ENCODE peak calls at places on chromosomes 2 and 18, in six cellular contexts. One of them, this sample, is unnamed.

GRCh38 chr18:79315589-79315988 is 80.1 kb upstream of the NFATC1 start:
- DNase-seq in NCI-H510A treated with DMSO at 0.1 percent for 48 hours: peak
- DNase-seq in DMS 273 treated with DMSO at 0.1 percent for 48 hours: no peak
- DNase-seq in cardiac fibroblast: no peak
- DNase-seq in activated T-helper 9 cell treated with anti-CD3 and anti-CD28 coated beads, Interleukin-2, amount 50 U/mL, for 16 hours: no peak
- DNase-seq in globus pallidus: no peak
- DNase-seq in this sample: no peak

GRCh38 chr18:3394648-3395047 is 55.3 kb upstream of the TGIF1 start:
- DNase-seq in activated T-helper 9 cell treated with anti-CD3 and anti-CD28 coated beads, Interleukin-2, amount 50 U/mL, for 16 hours: no peak
- DNase-seq in DMS 273 treated with DMSO at 0.1 percent for 48 hours: no peak
- DNase-seq in globus pallidus: no peak
- DNase-seq in NCI-H510A treated with DMSO at 0.1 percent for 48 hours: no peak
- DNase-seq in cardiac fibroblast: no peak
- DNase-seq in this sample: no peak

GRCh38 chr2:67566292-67566691 is 169.2 kb downstream of the ETAA1 start:
- DNase-seq in globus pallidus: no peak
- DNase-seq in activated T-helper 9 cell treated with anti-CD3 and anti-CD28 coated beads, Interleukin-2, amount 50 U/mL, for 16 hours: no peak
- DNase-seq in NCI-H510A treated with DMSO at 0.1 percent for 48 hours: no peak
- DNase-seq in cardiac fibroblast: no peak
- DNase-seq in DMS 273 treated with DMSO at 0.1 percent for 48 hours: no peak
- DNase-seq in this sample: no peak

GRCh38 chr2:39530423-39530866 is 93.4 kb upstream of the MAP4K3 start:
- DNase-seq in globus pallidus: no peak
- DNase-seq in cardiac fibroblast: peak
- DNase-seq in DMS 273 treated with DMSO at 0.1 percent for 48 hours: no peak
- DNase-seq in NCI-H510A treated with DMSO at 0.1 percent for 48 hours: no peak
- DNase-seq in activated T-helper 9 cell treated with anti-CD3 and anti-CD28 coated beads, Interleukin-2, amount 50 U/mL, for 16 hours: no peak
- DNase-seq in this sample: no peak

GRCh38 chr18:76621782-76622495 is 126.9 kb upstream of the ZNF516 start:
- DNase-seq in DMS 273 treated with DMSO at 0.1 percent for 48 hours: no peak
- DNase-seq in NCI-H510A treated with DMSO at 0.1 percent for 48 hours: peak
- DNase-seq in cardiac fibroblast: peak
- DNase-seq in globus pallidus: no peak
- DNase-seq in activated T-helper 9 cell treated with anti-CD3 and anti-CD28 coated beads, Interleukin-2, amount 50 U/mL, for 16 hours: no peak
- DNase-seq in this sample: no peak

GRCh38 chr2:119389615-119390306 is 23.0 kb downstream of the DBI start:
- DNase-seq in cardiac fibroblast: peak
- DNase-seq in activated T-helper 9 cell treated with anti-CD3 and anti-CD28 coated beads, Interleukin-2, amount 50 U/mL, for 16 hours: no peak
- DNase-seq in globus pallidus: no peak
- DNase-seq in DMS 273 treated with DMSO at 0.1 percent for 48 hours: peak
- DNase-seq in NCI-H510A treated with DMSO at 0.1 percent for 48 hours: no peak
- DNase-seq in this sample: peak

GRCh38 chr2:169010180-169010579 is 20.9 kb downstream of the ABCB11 start:
- DNase-seq in globus pallidus: no peak
- DNase-seq in activated T-helper 9 cell treated with anti-CD3 and anti-CD28 coated beads, Interleukin-2, amount 50 U/mL, for 16 hours: no peak
- DNase-seq in NCI-H510A treated with DMSO at 0.1 percent for 48 hours: no peak
- DNase-seq in cardiac fibroblast: no peak
- DNase-seq in DMS 273 treated with DMSO at 0.1 percent for 48 hours: no peak
- DNase-seq in this sample: no peak

GRCh38 chr2:5743992-5744391 is 51.8 kb downstream of the SOX11 start:
- DNase-seq in DMS 273 treated with DMSO at 0.1 percent for 48 hours: no peak
- DNase-seq in activated T-helper 9 cell treated with anti-CD3 and anti-CD28 coated beads, Interleukin-2, amount 50 U/mL, for 16 hours: no peak
- DNase-seq in globus pallidus: no peak
- DNase-seq in NCI-H510A treated with DMSO at 0.1 percent for 48 hours: peak
- DNase-seq in cardiac fibroblast: no peak
- DNase-seq in this sample: no peak

GRCh38 chr2:220574038-220574437 is 946.6 kb downstream of the SLC4A3 start:
- DNase-seq in NCI-H510A treated with DMSO at 0.1 percent for 48 hours: no peak
- DNase-seq in DMS 273 treated with DMSO at 0.1 percent for 48 hours: no peak
- DNase-seq in globus pallidus: no peak
- DNase-seq in cardiac fibroblast: no peak
- DNase-seq in activated T-helper 9 cell treated with anti-CD3 and anti-CD28 coated beads, Interleukin-2, amount 50 U/mL, for 16 hours: no peak
- DNase-seq in this sample: no peak

GRCh38 chr2:60106836-60107529 is 446.5 kb downstream of the BCL11A start:
- DNase-seq in cardiac fibroblast: no peak
- DNase-seq in globus pallidus: no peak
- DNase-seq in DMS 273 treated with DMSO at 0.1 percent for 48 hours: no peak
- DNase-seq in NCI-H510A treated with DMSO at 0.1 percent for 48 hours: no peak
- DNase-seq in activated T-helper 9 cell treated with anti-CD3 and anti-CD28 coated beads, Interleukin-2, amount 50 U/mL, for 16 hours: no peak
- DNase-seq in this sample: no peak

GRCh38 chr18:34990571-34990970 is 50.6 kb upstream of the MAPRE2 start:
- DNase-seq in activated T-helper 9 cell treated with anti-CD3 and anti-CD28 coated beads, Interleukin-2, amount 50 U/mL, for 16 hours: no peak
- DNase-seq in cardiac fibroblast: peak
- DNase-seq in globus pallidus: no peak
- DNase-seq in NCI-H510A treated with DMSO at 0.1 percent for 48 hours: no peak
- DNase-seq in DMS 273 treated with DMSO at 0.1 percent for 48 hours: no peak
- DNase-seq in this sample: no peak

GRCh38 chr2:12008425-12009061 is 262.1 kb downstream of the LPIN1 start:
- DNase-seq in DMS 273 treated with DMSO at 0.1 percent for 48 hours: no peak
- DNase-seq in NCI-H510A treated with DMSO at 0.1 percent for 48 hours: no peak
- DNase-seq in activated T-helper 9 cell treated with anti-CD3 and anti-CD28 coated beads, Interleukin-2, amount 50 U/mL, for 16 hours: no peak
- DNase-seq in cardiac fibroblast: peak
- DNase-seq in globus pallidus: no peak
- DNase-seq in this sample: no peak

GRCh38 chr2:167052825-167053224 is 164.5 kb downstream of the XIRP2 start:
- DNase-seq in cardiac fibroblast: peak
- DNase-seq in NCI-H510A treated with DMSO at 0.1 percent for 48 hours: no peak
- DNase-seq in DMS 273 treated with DMSO at 0.1 percent for 48 hours: no peak
- DNase-seq in activated T-helper 9 cell treated with anti-CD3 and anti-CD28 coated beads, Interleukin-2, amount 50 U/mL, for 16 hours: no peak
- DNase-seq in globus pallidus: no peak
- DNase-seq in this sample: no peak

GRCh38 chr2:107419191-107419590 is 407.5 kb upstream of the RGPD4 start:
- DNase-seq in globus pallidus: no peak
- DNase-seq in cardiac fibroblast: no peak
- DNase-seq in activated T-helper 9 cell treated with anti-CD3 and anti-CD28 coated beads, Interleukin-2, amount 50 U/mL, for 16 hours: no peak
- DNase-seq in NCI-H510A treated with DMSO at 0.1 percent for 48 hours: peak
- DNase-seq in DMS 273 treated with DMSO at 0.1 percent for 48 hours: no peak
- DNase-seq in this sample: no peak

This sample was measured in NCI-H524.